ENCODE peak calls at places on chromosomes 1 and 21, in five cellular contexts. One of them, this sample, is unnamed.

GRCh38 chr1:224718470-224719053 is 102.4 kb downstream of the CNIH3 start:
- DNase-seq in aorta: peak
- DNase-seq in AG09309: no peak
- DNase-seq in hepatocyte: no peak
- DNase-seq in lower lobe of right lung: no peak
- DNase-seq in this sample: no peak

GRCh38 chr1:18948048-18948912 is 8.2 kb downstream of the IFFO2 start:
- DNase-seq in aorta: peak
- DNase-seq in AG09309: no peak
- DNase-seq in hepatocyte: no peak
- DNase-seq in lower lobe of right lung: peak
- DNase-seq in this sample: no peak

GRCh38 chr1:34929497-34929852 is at the start of gene DLGAP3:
- DNase-seq in aorta: no peak
- DNase-seq in AG09309: no peak
- DNase-seq in hepatocyte: peak
- DNase-seq in lower lobe of right lung: no peak
- DNase-seq in this sample: peak

GRCh38 chr1:18192974-18193373 is 85.4 kb downstream of the IGSF21 start:
- DNase-seq in aorta: no peak
- DNase-seq in AG09309: no peak
- DNase-seq in hepatocyte: no peak
- DNase-seq in lower lobe of right lung: no peak
- DNase-seq in this sample: no peak

GRCh38 chr1:16208270-16208987 is 4.0 kb downstream of the ARHGEF19 start:
- DNase-seq in aorta: no peak
- DNase-seq in AG09309: no peak
- DNase-seq in hepatocyte: peak
- DNase-seq in lower lobe of right lung: no peak
- DNase-seq in this sample: no peak

GRCh38 chr1:2544093-2544874 is 11.9 kb upstream of the TNFRSF14 start:
- DNase-seq in aorta: no peak
- DNase-seq in AG09309: no peak
- DNase-seq in hepatocyte: no peak
- DNase-seq in lower lobe of right lung: no peak
- DNase-seq in this sample: no peak

GRCh38 chr1:169091480-169091941 is 15.0 kb upstream of the ATP1B1 start:
- DNase-seq in aorta: no peak
- DNase-seq in AG09309: no peak
- DNase-seq in hepatocyte: no peak
- DNase-seq in lower lobe of right lung: no peak
- DNase-seq in this sample: no peak

GRCh38 chr21:45404726-45405270 is at the start of gene COL18A1:
- DNase-seq in aorta: peak
- DNase-seq in AG09309: no peak
- DNase-seq in hepatocyte: peak
- DNase-seq in lower lobe of right lung: peak
- DNase-seq in this sample: no peak

GRCh38 chr1:97814121-97814520 is 106.7 kb downstream of the DPYD start:
- DNase-seq in aorta: no peak
- DNase-seq in AG09309: no peak
- DNase-seq in hepatocyte: no peak
- DNase-seq in lower lobe of right lung: no peak
- DNase-seq in this sample: no peak

GRCh38 chr1:27303509-27303908 is 18.5 kb upstream of the TMEM222 start:
- DNase-seq in aorta: peak
- DNase-seq in AG09309: no peak
- DNase-seq in hepatocyte: no peak
- DNase-seq in lower lobe of right lung: no peak
- DNase-seq in this sample: no peak

GRCh38 chr1:240739754-240740153 is 127.8 kb upstream of the GREM2 start:
- DNase-seq in aorta: no peak
- DNase-seq in AG09309: no peak
- DNase-seq in hepatocyte: no peak
- DNase-seq in lower lobe of right lung: no peak
- DNase-seq in this sample: no peak

GRCh38 chr21:45045481-45045880 is 28.9 kb upstream of the ADARB1 start:
- DNase-seq in aorta: no peak
- DNase-seq in AG09309: no peak
- DNase-seq in hepatocyte: no peak
- DNase-seq in lower lobe of right lung: no peak
- DNase-seq in this sample: no peak

GRCh38 chr1:111795401-111795800 is 39.7 kb downstream of the DDX20 start:
- DNase-seq in aorta: no peak
- DNase-seq in AG09309: no peak
- DNase-seq in hepatocyte: no peak
- DNase-seq in lower lobe of right lung: no peak
- DNase-seq in this sample: no peak

GRCh38 chr1:232009741-232010140 is 383.2 kb downstream of the DISC1 start:
- DNase-seq in aorta: no peak
- DNase-seq in AG09309: no peak
- DNase-seq in hepatocyte: no peak
- DNase-seq in lower lobe of right lung: no peak
- DNase-seq in this sample: peak

GRCh38 chr1:48571303-48571987 is 99.4 kb upstream of the SPATA6 start:
- DNase-seq in aorta: no peak
- DNase-seq in AG09309: no peak
- DNase-seq in hepatocyte: no peak
- DNase-seq in lower lobe of right lung: no peak
- DNase-seq in this sample: no peak

GRCh38 chr1:225765982-225766674 is 11.5 kb upstream of the SRP9 start:
- DNase-seq in aorta: no peak
- DNase-seq in AG09309: no peak
- DNase-seq in hepatocyte: no peak
- DNase-seq in lower lobe of right lung: no peak
- DNase-seq in this sample: peak

GRCh38 chr1:33875857-33876256 is 12.0 kb downstream of the HMGB4 start:
- DNase-seq in aorta: no peak
- DNase-seq in AG09309: no peak
- DNase-seq in hepatocyte: no peak
- DNase-seq in lower lobe of right lung: no peak
- DNase-seq in this sample: no peak

GRCh38 chr1:183165456-183165855 is 20.6 kb upstream of the LAMC2 start:
- DNase-seq in aorta: no peak
- DNase-seq in AG09309: no peak
- DNase-seq in hepatocyte: no peak
- DNase-seq in lower lobe of right lung: no peak
- DNase-seq in this sample: no peak

GRCh38 chr1:60055336-60055735 is 18.2 kb downstream of the C1orf87 start:
- DNase-seq in aorta: no peak
- DNase-seq in AG09309: no peak
- DNase-seq in hepatocyte: no peak
- DNase-seq in lower lobe of right lung: no peak
- DNase-seq in this sample: no peak

GRCh38 chr1:41626146-41626545 is 141.7 kb upstream of the EDN2 start:
- DNase-seq in aorta: peak
- DNase-seq in AG09309: no peak
- DNase-seq in hepatocyte: no peak
- DNase-seq in lower lobe of right lung: no peak
- DNase-seq in this sample: no peak

GRCh38 chr1:79811173-79811572 is 804.6 kb upstream of the ADGRL4 start:
- DNase-seq in aorta: no peak
- DNase-seq in AG09309: no peak
- DNase-seq in hepatocyte: no peak
- DNase-seq in lower lobe of right lung: no peak
- DNase-seq in this sample: no peak

GRCh38 chr1:156765664-156766063 is 1.7 kb upstream of the PRCC start:
- DNase-seq in aorta: no peak
- DNase-seq in AG09309: no peak
- DNase-seq in hepatocyte: no peak
- DNase-seq in lower lobe of right lung: no peak
- DNase-seq in this sample: no peak

GRCh38 chr1:151058682-151059341 is 610 bp downstream of the CDC42SE1 start:
- DNase-seq in aorta: peak
- DNase-seq in AG09309: no peak
- DNase-seq in hepatocyte: peak
- DNase-seq in lower lobe of right lung: peak
- DNase-seq in this sample: peak

GRCh38 chr1:206732508-206732907 is 38.1 kb upstream of the IL19 start:
- DNase-seq in aorta: no peak
- DNase-seq in AG09309: no peak
- DNase-seq in hepatocyte: no peak
- DNase-seq in lower lobe of right lung: no peak
- DNase-seq in this sample: no peak

GRCh38 chr1:91054780-91055481 is 33.1 kb upstream of the ZNF644 start:
- DNase-seq in aorta: no peak
- DNase-seq in AG09309: no peak
- DNase-seq in hepatocyte: no peak
- DNase-seq in lower lobe of right lung: no peak
- DNase-seq in this sample: no peak

GRCh38 chr1:221161571-221162041 is 282.4 kb downstream of the HLX start:
- DNase-seq in aorta: no peak
- DNase-seq in AG09309: no peak
- DNase-seq in hepatocyte: no peak
- DNase-seq in lower lobe of right lung: no peak
- DNase-seq in this sample: no peak

GRCh38 chr1:92483442-92484170 is 3.1 kb downstream of the GFI1 start:
- DNase-seq in aorta: peak
- DNase-seq in AG09309: no peak
- DNase-seq in hepatocyte: peak
- DNase-seq in lower lobe of right lung: peak
- DNase-seq in this sample: peak

GRCh38 chr1:8858112-8858668 is 20.3 kb downstream of the ENO1 start:
- DNase-seq in aorta: no peak
- DNase-seq in AG09309: no peak
- DNase-seq in hepatocyte: peak
- DNase-seq in lower lobe of right lung: no peak
- DNase-seq in this sample: no peak

GRCh38 chr21:42539342-42539741 is 25.7 kb downstream of the SLC37A1 start:
- DNase-seq in aorta: peak
- DNase-seq in AG09309: no peak
- DNase-seq in hepatocyte: no peak
- DNase-seq in lower lobe of right lung: no peak
- DNase-seq in this sample: peak

GRCh38 chr1:35748326-35748725 is 21.5 kb downstream of the CLSPN start:
- DNase-seq in aorta: no peak
- DNase-seq in AG09309: no peak
- DNase-seq in hepatocyte: peak
- DNase-seq in lower lobe of right lung: no peak
- DNase-seq in this sample: no peak

GRCh38 chr21:33069994-33070811 is at the start of gene OLIG1:
- DNase-seq in aorta: no peak
- DNase-seq in AG09309: no peak
- DNase-seq in hepatocyte: peak
- DNase-seq in lower lobe of right lung: peak
- DNase-seq in this sample: peak
- H3K4me3 ChIP-seq in aorta: no peak
- H3K4me3 ChIP-seq in AG09309: no peak
- H3K4me3 ChIP-seq in hepatocyte: peak
- H3K4me3 ChIP-seq in lower lobe of right lung: peak
- H3K4me3 ChIP-seq in this sample: peak

GRCh38 chr1:84272401-84272800 is 29.1 kb upstream of the SAMD13 start:
- DNase-seq in aorta: no peak
- DNase-seq in AG09309: no peak
- DNase-seq in hepatocyte: peak
- DNase-seq in lower lobe of right lung: no peak
- DNase-seq in this sample: peak

GRCh38 chr1:84268346-84268745 is 33.2 kb upstream of the SAMD13 start:
- DNase-seq in aorta: no peak
- DNase-seq in AG09309: no peak
- DNase-seq in hepatocyte: no peak
- DNase-seq in lower lobe of right lung: no peak
- DNase-seq in this sample: no peak

GRCh38 chr1:84267476-84267875 is 34.0 kb upstream of the SAMD13 start:
- DNase-seq in aorta: no peak
- DNase-seq in AG09309: no peak
- DNase-seq in hepatocyte: no peak
- DNase-seq in lower lobe of right lung: no peak
- DNase-seq in this sample: no peak

GRCh38 chr1:84269286-84269685 is 32.2 kb upstream of the SAMD13 start:
- DNase-seq in aorta: no peak
- DNase-seq in AG09309: no peak
- DNase-seq in hepatocyte: no peak
- DNase-seq in lower lobe of right lung: no peak
- DNase-seq in this sample: peak

GRCh38 chr1:84271452-84272273 is 29.8 kb upstream of the SAMD13 start:
- DNase-seq in aorta: no peak
- DNase-seq in AG09309: no peak
- DNase-seq in hepatocyte: peak
- DNase-seq in lower lobe of right lung: no peak
- DNase-seq in this sample: peak
- H3K4me3 ChIP-seq in aorta: no peak
- H3K4me3 ChIP-seq in AG09309: no peak
- H3K4me3 ChIP-seq in hepatocyte: no peak
- H3K4me3 ChIP-seq in lower lobe of right lung: no peak
- H3K4me3 ChIP-seq in this sample: no peak

DNA sequence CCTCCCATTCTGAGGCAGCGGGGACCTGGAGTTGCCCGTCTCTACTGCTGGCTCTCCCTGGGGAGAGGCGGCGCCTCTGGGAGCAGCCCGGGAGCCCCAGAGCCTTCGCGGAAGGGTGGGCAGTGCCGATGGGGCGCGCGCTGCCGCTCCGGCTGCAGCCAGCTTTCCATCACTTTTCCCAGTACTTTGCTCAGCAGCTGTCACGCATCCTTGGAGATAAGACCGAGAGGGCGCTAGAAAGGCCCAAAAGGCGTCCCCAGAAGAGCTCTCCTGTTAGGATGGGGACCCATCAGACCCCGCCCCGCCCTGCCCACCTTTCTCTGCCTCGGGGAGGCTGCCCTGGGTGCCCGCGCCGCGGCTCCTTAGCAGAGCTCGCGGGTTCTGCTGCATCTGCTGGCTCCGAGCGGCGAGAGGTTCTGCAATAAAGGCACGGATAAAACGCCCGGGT is 531 bp downstream of the KCNH1 start:
- DNase-seq in aorta: peak
- DNase-seq in AG09309: no peak
- DNase-seq in hepatocyte: peak
- DNase-seq in lower lobe of right lung: no peak
- DNase-seq in this sample: no peak
- H3K4me3 ChIP-seq in aorta: no peak
- H3K4me3 ChIP-seq in AG09309: peak
- H3K4me3 ChIP-seq in hepatocyte: peak
- H3K4me3 ChIP-seq in lower lobe of right lung: peak
- H3K4me3 ChIP-seq in this sample: peak

DNA sequence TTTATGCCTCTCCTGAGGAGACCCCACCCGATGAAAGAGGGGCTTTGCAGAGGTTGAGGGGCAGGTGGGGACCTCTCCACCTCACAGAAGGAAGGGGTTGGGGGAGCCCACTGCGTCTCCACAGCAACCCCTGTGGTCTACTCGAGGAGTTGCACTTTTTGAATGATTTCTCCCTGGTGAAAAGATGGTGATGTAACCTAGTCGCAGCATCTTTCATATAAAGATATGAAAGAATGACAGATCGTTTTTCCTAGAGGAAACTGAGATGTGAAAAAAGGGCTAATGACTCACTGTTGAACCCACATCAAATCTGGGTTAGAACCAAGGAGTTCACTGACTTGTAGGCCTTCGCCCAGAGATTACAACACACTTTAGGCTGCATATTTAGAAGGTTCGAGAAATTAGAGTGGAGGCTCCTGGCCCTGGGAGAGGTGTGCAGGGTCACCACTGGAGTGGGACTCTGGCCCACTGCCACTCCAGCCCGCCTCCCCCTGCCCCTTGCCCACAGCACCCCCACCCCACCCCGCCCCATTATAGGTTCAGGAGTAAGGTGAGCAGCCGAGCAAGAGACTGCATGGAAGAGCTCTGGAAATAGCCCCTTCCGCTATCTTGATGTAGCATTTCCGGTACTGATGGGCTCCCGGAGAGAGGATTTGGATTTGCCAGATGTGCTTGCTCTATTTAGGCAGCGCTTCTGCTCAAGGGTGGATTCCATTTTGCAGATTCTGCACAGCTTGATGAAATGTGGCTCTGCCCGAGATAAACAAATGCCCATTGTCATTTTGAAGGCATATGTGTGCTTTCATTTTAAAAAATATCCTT is 6.7 kb downstream of the TGFB2 start:
- DNase-seq in aorta: peak
- DNase-seq in AG09309: no peak
- DNase-seq in hepatocyte: no peak
- DNase-seq in lower lobe of right lung: no peak
- DNase-seq in this sample: no peak
- H3K4me3 ChIP-seq in aorta: no peak
- H3K4me3 ChIP-seq in AG09309: peak
- H3K4me3 ChIP-seq in hepatocyte: peak
- H3K4me3 ChIP-seq in lower lobe of right lung: peak
- H3K4me3 ChIP-seq in this sample: no peak